ENCODE peak calls at places on chromosome 1, in four cellular contexts. One of them, this sample, is unnamed.

GRCh38 chr1:184152944-184153343 is 101.4 kb downstream of the TSEN15 start:
- DNase-seq in cardiac fibroblast: no peak
- DNase-seq in smooth muscle cell of the brain vasculature: no peak
- DNase-seq in amniotic stem cell: no peak
- DNase-seq in this sample: no peak

GRCh38 chr1:180098242-180098995 is 56.2 kb upstream of the QSOX1 start:
- DNase-seq in cardiac fibroblast: peak
- DNase-seq in smooth muscle cell of the brain vasculature: no peak
- DNase-seq in amniotic stem cell: peak
- DNase-seq in this sample: no peak

GRCh38 chr1:95655321-95656020 is 421.5 kb downstream of the RWDD3 start:
- DNase-seq in smooth muscle cell of the brain vasculature: no peak
- DNase-seq in amniotic stem cell: no peak
- DNase-seq in cardiac fibroblast: no peak
- DNase-seq in this sample: no peak

GRCh38 chr1:110548381-110548780 is 29.4 kb upstream of the KCNA10 start:
- DNase-seq in cardiac fibroblast: peak
- DNase-seq in smooth muscle cell of the brain vasculature: no peak
- DNase-seq in amniotic stem cell: no peak
- DNase-seq in this sample: no peak

GRCh38 chr1:7267493-7267892 is 482.2 kb downstream of the CAMTA1 start:
- DNase-seq in smooth muscle cell of the brain vasculature: peak
- DNase-seq in cardiac fibroblast: peak
- DNase-seq in amniotic stem cell: no peak
- DNase-seq in this sample: no peak

GRCh38 chr1:208604295-208604694 is 360.1 kb upstream of the PLXNA2 start:
- DNase-seq in smooth muscle cell of the brain vasculature: no peak
- DNase-seq in amniotic stem cell: no peak
- DNase-seq in cardiac fibroblast: no peak
- DNase-seq in this sample: no peak

GRCh38 chr1:220432408-220432807 is 95.5 kb upstream of the MARK1 start:
- DNase-seq in smooth muscle cell of the brain vasculature: no peak
- DNase-seq in cardiac fibroblast: no peak
- DNase-seq in amniotic stem cell: no peak
- DNase-seq in this sample: no peak

GRCh38 chr1:9404541-9404940 is 111.8 kb downstream of the SPSB1 start:
- DNase-seq in smooth muscle cell of the brain vasculature: no peak
- DNase-seq in cardiac fibroblast: no peak
- DNase-seq in amniotic stem cell: no peak
- DNase-seq in this sample: no peak

GRCh38 chr1:246587606-246588005 is 21.4 kb downstream of the CNST start:
- DNase-seq in smooth muscle cell of the brain vasculature: no peak
- DNase-seq in cardiac fibroblast: peak
- DNase-seq in amniotic stem cell: peak
- DNase-seq in this sample: no peak

GRCh38 chr1:71881611-71882010 is 400.7 kb downstream of the NEGR1 start:
- DNase-seq in cardiac fibroblast: no peak
- DNase-seq in amniotic stem cell: no peak
- DNase-seq in smooth muscle cell of the brain vasculature: no peak
- DNase-seq in this sample: no peak

GRCh38 chr1:18290740-18291412 is 183.3 kb downstream of the IGSF21 start:
- DNase-seq in smooth muscle cell of the brain vasculature: no peak
- DNase-seq in amniotic stem cell: no peak
- DNase-seq in cardiac fibroblast: no peak
- DNase-seq in this sample: no peak

GRCh38 chr1:60681095-60681860 is 401.1 kb upstream of the NFIA start:
- DNase-seq in smooth muscle cell of the brain vasculature: no peak
- DNase-seq in amniotic stem cell: no peak
- DNase-seq in cardiac fibroblast: no peak
- DNase-seq in this sample: no peak